ENCODE peak calls at places on chromosomes 1 and 21, in nine cellular contexts. One of them, this sample, is unnamed.

GRCh38 chr1:119617751-119618691 is 30.0 kb downstream of the ZNF697 start:
- DNase-seq in cardiac fibroblast: peak
- DNase-seq in CD4-positive, alpha-beta T cell: no peak
- DNase-seq in HFF-Myc: no peak
- DNase-seq in A673: no peak
- DNase-seq in suprapubic skin: no peak
- DNase-seq in thoracic aorta: no peak
- DNase-seq in CD8-positive, alpha-beta T cell: no peak
- DNase-seq in adrenal gland: peak
- DNase-seq in this sample: no peak

GRCh38 chr1:74964508-74964907 is 169.7 kb upstream of the LHX8 start:
- DNase-seq in thoracic aorta: no peak
- DNase-seq in adrenal gland: no peak
- DNase-seq in HFF-Myc: no peak
- DNase-seq in CD8-positive, alpha-beta T cell: no peak
- DNase-seq in A673: peak
- DNase-seq in cardiac fibroblast: no peak
- DNase-seq in suprapubic skin: no peak
- DNase-seq in CD4-positive, alpha-beta T cell: no peak
- DNase-seq in this sample: no peak

GRCh38 chr21:33039542-33039941 is 13.8 kb downstream of the OLIG2 start:
- DNase-seq in suprapubic skin: no peak
- DNase-seq in CD8-positive, alpha-beta T cell: no peak
- DNase-seq in thoracic aorta: no peak
- DNase-seq in CD4-positive, alpha-beta T cell: no peak
- DNase-seq in adrenal gland: no peak
- DNase-seq in cardiac fibroblast: no peak
- DNase-seq in A673: no peak
- DNase-seq in HFF-Myc: no peak
- DNase-seq in this sample: no peak

GRCh38 chr1:8962812-8963669 is 17.4 kb downstream of the CA6 start:
- DNase-seq in A673: peak
- DNase-seq in CD4-positive, alpha-beta T cell: no peak
- DNase-seq in HFF-Myc: no peak
- DNase-seq in adrenal gland: no peak
- DNase-seq in thoracic aorta: no peak
- DNase-seq in CD8-positive, alpha-beta T cell: no peak
- DNase-seq in suprapubic skin: no peak
- DNase-seq in cardiac fibroblast: peak
- DNase-seq in this sample: no peak

GRCh38 chr1:2631136-2632050 is 1.4 kb downstream of the MMEL1 start:
- DNase-seq in HFF-Myc: no peak
- DNase-seq in CD4-positive, alpha-beta T cell: no peak
- DNase-seq in suprapubic skin: no peak
- DNase-seq in A673: no peak
- DNase-seq in CD8-positive, alpha-beta T cell: no peak
- DNase-seq in cardiac fibroblast: no peak
- DNase-seq in adrenal gland: no peak
- DNase-seq in thoracic aorta: no peak
- DNase-seq in this sample: no peak

GRCh38 chr1:23553896-23554480 is 5.3 kb downstream of the ID3 start:
- DNase-seq in thoracic aorta: no peak
- DNase-seq in HFF-Myc: no peak
- DNase-seq in A673: no peak
- DNase-seq in suprapubic skin: peak
- DNase-seq in cardiac fibroblast: no peak
- DNase-seq in CD8-positive, alpha-beta T cell: no peak
- DNase-seq in CD4-positive, alpha-beta T cell: no peak
- DNase-seq in adrenal gland: no peak
- DNase-seq in this sample: no peak

GRCh38 chr1:117574206-117574835 is 31.5 kb upstream of the TENT5C start:
- DNase-seq in CD8-positive, alpha-beta T cell: no peak
- DNase-seq in thoracic aorta: no peak
- DNase-seq in suprapubic skin: no peak
- DNase-seq in CD4-positive, alpha-beta T cell: no peak
- DNase-seq in A673: no peak
- DNase-seq in adrenal gland: no peak
- DNase-seq in cardiac fibroblast: no peak
- DNase-seq in HFF-Myc: no peak
- DNase-seq in this sample: no peak

GRCh38 chr1:206655471-206655882 is 20.1 kb downstream of the DYRK3 start:
- DNase-seq in adrenal gland: no peak
- DNase-seq in thoracic aorta: no peak
- DNase-seq in HFF-Myc: no peak
- DNase-seq in cardiac fibroblast: peak
- DNase-seq in CD4-positive, alpha-beta T cell: no peak
- DNase-seq in CD8-positive, alpha-beta T cell: no peak
- DNase-seq in A673: no peak
- DNase-seq in suprapubic skin: no peak
- DNase-seq in this sample: no peak

GRCh38 chr1:172727956-172728603 is 69.2 kb downstream of the FASLG start:
- DNase-seq in suprapubic skin: no peak
- DNase-seq in A673: peak
- DNase-seq in adrenal gland: no peak
- DNase-seq in CD4-positive, alpha-beta T cell: no peak
- DNase-seq in HFF-Myc: no peak
- DNase-seq in thoracic aorta: no peak
- DNase-seq in cardiac fibroblast: peak
- DNase-seq in CD8-positive, alpha-beta T cell: no peak
- DNase-seq in this sample: peak

GRCh38 chr1:103353391-103353790 is 172.1 kb upstream of the RNPC3 start:
- DNase-seq in adrenal gland: no peak
- DNase-seq in CD4-positive, alpha-beta T cell: no peak
- DNase-seq in cardiac fibroblast: no peak
- DNase-seq in CD8-positive, alpha-beta T cell: no peak
- DNase-seq in suprapubic skin: no peak
- DNase-seq in thoracic aorta: no peak
- DNase-seq in A673: no peak
- DNase-seq in HFF-Myc: no peak
- DNase-seq in this sample: no peak

GRCh38 chr1:207925210-207925609 is 14.3 kb upstream of the CD34 start:
- DNase-seq in CD4-positive, alpha-beta T cell: no peak
- DNase-seq in HFF-Myc: no peak
- DNase-seq in adrenal gland: peak
- DNase-seq in cardiac fibroblast: peak
- DNase-seq in suprapubic skin: peak
- DNase-seq in A673: no peak
- DNase-seq in thoracic aorta: no peak
- DNase-seq in CD8-positive, alpha-beta T cell: no peak
- DNase-seq in this sample: no peak

GRCh38 chr1:175733762-175734161 is 9.6 kb downstream of the TNR start:
- DNase-seq in CD8-positive, alpha-beta T cell: no peak
- DNase-seq in suprapubic skin: no peak
- DNase-seq in adrenal gland: no peak
- DNase-seq in cardiac fibroblast: no peak
- DNase-seq in thoracic aorta: no peak
- DNase-seq in HFF-Myc: no peak
- DNase-seq in CD4-positive, alpha-beta T cell: no peak
- DNase-seq in A673: no peak
- DNase-seq in this sample: no peak

GRCh38 chr1:235631816-235632215 is 17.8 kb downstream of the GNG4 start:
- DNase-seq in CD4-positive, alpha-beta T cell: no peak
- DNase-seq in HFF-Myc: no peak
- DNase-seq in thoracic aorta: no peak
- DNase-seq in adrenal gland: no peak
- DNase-seq in CD8-positive, alpha-beta T cell: no peak
- DNase-seq in cardiac fibroblast: no peak
- DNase-seq in suprapubic skin: no peak
- DNase-seq in A673: no peak
- DNase-seq in this sample: no peak

GRCh38 chr1:209648931-209649776 is 3.1 kb downstream of the LAMB3 start:
- DNase-seq in CD4-positive, alpha-beta T cell: no peak
- DNase-seq in adrenal gland: peak
- DNase-seq in CD8-positive, alpha-beta T cell: no peak
- DNase-seq in suprapubic skin: no peak
- DNase-seq in cardiac fibroblast: peak
- DNase-seq in thoracic aorta: no peak
- DNase-seq in A673: peak
- DNase-seq in HFF-Myc: peak
- DNase-seq in this sample: no peak

GRCh38 chr1:209645574-209646452 is 6.4 kb downstream of the LAMB3 start:
- DNase-seq in thoracic aorta: no peak
- DNase-seq in HFF-Myc: no peak
- DNase-seq in adrenal gland: no peak
- DNase-seq in suprapubic skin: no peak
- DNase-seq in cardiac fibroblast: peak
- DNase-seq in A673: no peak
- DNase-seq in CD4-positive, alpha-beta T cell: no peak
- DNase-seq in CD8-positive, alpha-beta T cell: no peak
- DNase-seq in this sample: no peak

GRCh38 chr1:209647212-209647611 is 5.0 kb downstream of the LAMB3 start:
- DNase-seq in CD4-positive, alpha-beta T cell: no peak
- DNase-seq in A673: no peak
- DNase-seq in thoracic aorta: no peak
- DNase-seq in suprapubic skin: no peak
- DNase-seq in cardiac fibroblast: no peak
- DNase-seq in CD8-positive, alpha-beta T cell: no peak
- DNase-seq in HFF-Myc: no peak
- DNase-seq in adrenal gland: peak
- DNase-seq in this sample: no peak

GRCh38 chr1:209648366-209648765 is 3.9 kb downstream of the LAMB3 start:
- DNase-seq in A673: peak
- DNase-seq in CD8-positive, alpha-beta T cell: no peak
- DNase-seq in HFF-Myc: no peak
- DNase-seq in thoracic aorta: no peak
- DNase-seq in adrenal gland: no peak
- DNase-seq in suprapubic skin: no peak
- DNase-seq in cardiac fibroblast: no peak
- DNase-seq in CD4-positive, alpha-beta T cell: no peak
- DNase-seq in this sample: no peak

DNA sequence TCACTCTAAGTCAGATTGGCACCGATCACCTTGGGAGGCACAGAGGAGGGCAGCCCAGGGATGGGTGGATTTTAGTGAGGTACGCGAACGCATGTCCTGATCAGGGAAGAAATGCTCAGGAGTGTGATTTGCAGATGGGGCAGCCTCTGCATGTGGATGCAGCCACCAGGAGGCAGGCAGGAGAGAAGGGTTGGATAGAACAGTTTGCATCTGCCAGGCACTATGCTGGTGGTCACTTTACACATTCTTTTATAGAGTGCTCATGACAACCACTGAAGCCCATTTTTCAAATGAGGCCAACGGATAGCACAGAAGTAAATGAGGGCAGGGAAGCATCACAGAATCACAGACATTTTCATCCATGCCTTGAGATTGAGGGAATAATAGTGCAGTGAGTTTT is 5.7 kb downstream of the LAMB3 start:
- DNase-seq in HFF-Myc: no peak
- DNase-seq in thoracic aorta: no peak
- DNase-seq in CD4-positive, alpha-beta T cell: no peak
- DNase-seq in suprapubic skin: no peak
- DNase-seq in A673: no peak
- DNase-seq in adrenal gland: no peak
- DNase-seq in CD8-positive, alpha-beta T cell: no peak
- DNase-seq in cardiac fibroblast: peak
- DNase-seq in this sample: no peak
- TF ChIP-seq CTCF in HFF-Myc: peak
- TF ChIP-seq CTCF in thoracic aorta: no peak
- TF ChIP-seq CTCF in CD4-positive, alpha-beta T cell: no peak
- TF ChIP-seq CTCF in suprapubic skin: peak
- TF ChIP-seq CTCF in A673: peak
- TF ChIP-seq CTCF in adrenal gland: no peak
- TF ChIP-seq CTCF in CD8-positive, alpha-beta T cell: no peak
- TF ChIP-seq CTCF in cardiac fibroblast: peak
- TF ChIP-seq CTCF in this sample: no peak

GRCh38 chr1:203055166-203055799 is 29.0 kb downstream of the PPFIA4 start:
- DNase-seq in cardiac fibroblast: no peak
- DNase-seq in suprapubic skin: no peak
- DNase-seq in A673: peak
- DNase-seq in thoracic aorta: no peak
- DNase-seq in HFF-Myc: no peak
- DNase-seq in CD8-positive, alpha-beta T cell: no peak
- DNase-seq in adrenal gland: no peak
- DNase-seq in CD4-positive, alpha-beta T cell: no peak
- DNase-seq in this sample: no peak
- TF ChIP-seq CTCF in cardiac fibroblast: no peak
- TF ChIP-seq CTCF in suprapubic skin: no peak
- TF ChIP-seq CTCF in A673: peak
- TF ChIP-seq CTCF in thoracic aorta: no peak
- TF ChIP-seq CTCF in HFF-Myc: peak
- TF ChIP-seq CTCF in CD8-positive, alpha-beta T cell: no peak
- TF ChIP-seq CTCF in adrenal gland: no peak
- TF ChIP-seq CTCF in CD4-positive, alpha-beta T cell: no peak
- TF ChIP-seq CTCF in this sample: no peak

GRCh38 chr1:197399691-197400521 is 131.9 kb downstream of the CRB1 start:
- DNase-seq in CD8-positive, alpha-beta T cell: no peak
- DNase-seq in HFF-Myc: peak
- DNase-seq in CD4-positive, alpha-beta T cell: no peak
- DNase-seq in A673: peak
- DNase-seq in thoracic aorta: no peak
- DNase-seq in suprapubic skin: no peak
- DNase-seq in cardiac fibroblast: peak
- DNase-seq in adrenal gland: no peak
- DNase-seq in this sample: no peak
- TF ChIP-seq CTCF in CD8-positive, alpha-beta T cell: peak
- TF ChIP-seq CTCF in HFF-Myc: peak
- TF ChIP-seq CTCF in CD4-positive, alpha-beta T cell: peak
- TF ChIP-seq CTCF in A673: peak
- TF ChIP-seq CTCF in thoracic aorta: no peak
- TF ChIP-seq CTCF in suprapubic skin: no peak
- TF ChIP-seq CTCF in cardiac fibroblast: peak
- TF ChIP-seq CTCF in adrenal gland: no peak
- TF ChIP-seq CTCF in this sample: peak

DNA sequence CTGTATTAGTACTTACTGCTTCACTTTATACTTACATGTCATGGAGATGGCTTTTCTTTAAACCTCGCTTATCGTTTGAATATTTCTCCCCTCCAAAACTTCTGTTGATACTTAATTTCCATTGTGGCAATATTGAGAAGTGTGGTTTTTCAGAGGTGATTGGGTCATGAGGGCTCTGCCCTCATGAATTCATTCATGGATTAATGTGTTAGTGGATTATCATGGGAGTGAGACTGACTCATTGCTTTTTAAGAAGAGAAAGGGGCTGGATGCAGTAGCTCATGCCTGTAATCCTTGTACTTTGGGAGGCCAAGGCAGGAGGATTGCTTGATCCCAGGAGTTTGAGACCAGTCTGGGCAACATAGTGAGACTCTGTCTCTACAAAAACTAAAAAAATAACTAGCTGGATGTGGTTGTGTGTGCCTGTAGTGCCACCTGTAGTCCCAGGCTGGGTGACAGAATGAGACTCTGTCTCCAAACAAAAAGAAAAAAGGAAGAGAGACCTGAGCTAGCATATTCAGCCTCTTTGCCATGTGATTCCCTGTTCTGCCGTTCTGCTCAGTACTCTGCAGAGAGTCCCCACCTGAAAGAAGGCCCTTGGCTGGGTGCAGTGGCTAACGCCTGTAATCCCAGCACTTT is 30.2 kb downstream of the RABGAP1L start:
- DNase-seq in suprapubic skin: no peak
- DNase-seq in A673: no peak
- DNase-seq in adrenal gland: no peak
- DNase-seq in cardiac fibroblast: no peak
- DNase-seq in CD4-positive, alpha-beta T cell: no peak
- DNase-seq in thoracic aorta: no peak
- DNase-seq in CD8-positive, alpha-beta T cell: no peak
- DNase-seq in HFF-Myc: no peak
- DNase-seq in this sample: no peak
- TF ChIP-seq CTCF in suprapubic skin: no peak
- TF ChIP-seq CTCF in A673: no peak
- TF ChIP-seq CTCF in adrenal gland: no peak
- TF ChIP-seq CTCF in cardiac fibroblast: no peak
- TF ChIP-seq CTCF in CD4-positive, alpha-beta T cell: no peak
- TF ChIP-seq CTCF in thoracic aorta: no peak
- TF ChIP-seq CTCF in CD8-positive, alpha-beta T cell: no peak
- TF ChIP-seq CTCF in HFF-Myc: no peak
- TF ChIP-seq CTCF in this sample: no peak